ENCODE peak calls at places on chromosome 14, in nine cellular contexts. One of them, this sample, is unnamed.

GRCh38 chr14:79016828-79017505 is 846.8 kb downstream of the NRXN3 start:
- DNase-seq in SK-N-SH: no peak
- DNase-seq in effector memory CD4-positive, alpha-beta T cell: no peak
- DNase-seq in ascending aorta: no peak
- DNase-seq in BE2C: no peak
- DNase-seq in psoas muscle: no peak
- DNase-seq in GM23338: no peak
- DNase-seq in A549: no peak
- DNase-seq in mammary epithelial cell: peak; percentile 48
- DNase-seq in this sample: no peak

GRCh38 chr14:24816011-24816928 is 182.3 kb upstream of the GZMB start:
- DNase-seq in BE2C: no peak
- DNase-seq in SK-N-SH: no peak
- DNase-seq in GM23338: no peak
- DNase-seq in A549: no peak
- DNase-seq in mammary epithelial cell: peak; percentile 83
- DNase-seq in effector memory CD4-positive, alpha-beta T cell: no peak
- DNase-seq in ascending aorta: no peak
- DNase-seq in psoas muscle: no peak
- DNase-seq in this sample: no peak

GRCh38 chr14:93723001-93723400 is 65.3 kb downstream of the PRIMA1 start:
- DNase-seq in BE2C: no peak
- DNase-seq in effector memory CD4-positive, alpha-beta T cell: no peak
- DNase-seq in psoas muscle: no peak
- DNase-seq in mammary epithelial cell: no peak
- DNase-seq in ascending aorta: peak; percentile 21
- DNase-seq in GM23338: no peak
- DNase-seq in A549: no peak
- DNase-seq in SK-N-SH: no peak
- DNase-seq in this sample: no peak

GRCh38 chr14:78921856-78922255 is 751.7 kb downstream of the NRXN3 start:
- DNase-seq in GM23338: no peak
- DNase-seq in effector memory CD4-positive, alpha-beta T cell: no peak
- DNase-seq in ascending aorta: no peak
- DNase-seq in mammary epithelial cell: no peak
- DNase-seq in BE2C: no peak
- DNase-seq in A549: no peak
- DNase-seq in psoas muscle: no peak
- DNase-seq in SK-N-SH: no peak
- DNase-seq in this sample: no peak

GRCh38 chr14:104290756-104291122 is 152.4 kb downstream of the KIF26A start:
- DNase-seq in ascending aorta: no peak
- DNase-seq in SK-N-SH: peak; percentile 27
- DNase-seq in psoas muscle: peak; percentile 39
- DNase-seq in BE2C: no peak
- DNase-seq in A549: no peak
- DNase-seq in GM23338: no peak
- DNase-seq in mammary epithelial cell: no peak
- DNase-seq in effector memory CD4-positive, alpha-beta T cell: no peak
- DNase-seq in this sample: no peak

GRCh38 chr14:106845286-106846087 is 1319.1 kb downstream of the TMEM121 start:
- DNase-seq in GM23338: no peak
- DNase-seq in ascending aorta: no peak
- DNase-seq in effector memory CD4-positive, alpha-beta T cell: no peak
- DNase-seq in mammary epithelial cell: peak; percentile 93
- DNase-seq in BE2C: peak; percentile 6
- DNase-seq in psoas muscle: no peak
- DNase-seq in SK-N-SH: peak; percentile 19
- DNase-seq in A549: peak; percentile 62
- DNase-seq in this sample: peak; percentile 25

GRCh38 chr14:69715725-69716482 is 51.0 kb upstream of the SRSF5 start:
- DNase-seq in GM23338: no peak
- DNase-seq in effector memory CD4-positive, alpha-beta T cell: no peak
- DNase-seq in psoas muscle: peak; percentile 60
- DNase-seq in ascending aorta: peak; percentile 91
- DNase-seq in BE2C: peak; percentile 87
- DNase-seq in SK-N-SH: peak; percentile 80
- DNase-seq in mammary epithelial cell: peak; percentile 93
- DNase-seq in A549: no peak
- DNase-seq in this sample: no peak

GRCh38 chr14:100143523-100143922 is 15.9 kb downstream of the DEGS2 start:
- DNase-seq in GM23338: peak; percentile 44
- DNase-seq in effector memory CD4-positive, alpha-beta T cell: no peak
- DNase-seq in mammary epithelial cell: no peak
- DNase-seq in ascending aorta: no peak
- DNase-seq in A549: no peak
- DNase-seq in BE2C: no peak
- DNase-seq in psoas muscle: no peak
- DNase-seq in SK-N-SH: no peak
- DNase-seq in this sample: no peak

GRCh38 chr14:32190713-32191112 is 11.1 kb upstream of the RNU6-7 start:
- DNase-seq in ascending aorta: no peak
- DNase-seq in SK-N-SH: no peak
- DNase-seq in mammary epithelial cell: no peak
- DNase-seq in effector memory CD4-positive, alpha-beta T cell: no peak
- DNase-seq in GM23338: no peak
- DNase-seq in BE2C: no peak
- DNase-seq in A549: no peak
- DNase-seq in psoas muscle: no peak
- DNase-seq in this sample: no peak

GRCh38 chr14:31270196-31270772 is 62.7 kb upstream of the HECTD1 start:
- DNase-seq in BE2C: peak; percentile 45
- DNase-seq in GM23338: peak; percentile 65
- DNase-seq in ascending aorta: peak; percentile 55
- DNase-seq in mammary epithelial cell: no peak
- DNase-seq in A549: no peak
- DNase-seq in psoas muscle: no peak
- DNase-seq in effector memory CD4-positive, alpha-beta T cell: no peak
- DNase-seq in SK-N-SH: no peak
- DNase-seq in this sample: no peak

GRCh38 chr14:61320806-61321384 is 484 bp upstream of the PRKCH start:
- DNase-seq in BE2C: no peak
- DNase-seq in ascending aorta: no peak
- DNase-seq in SK-N-SH: peak; percentile 14
- DNase-seq in effector memory CD4-positive, alpha-beta T cell: no peak
- DNase-seq in psoas muscle: peak; percentile 60
- DNase-seq in mammary epithelial cell: no peak
- DNase-seq in A549: no peak
- DNase-seq in GM23338: peak; percentile 18
- DNase-seq in this sample: no peak

GRCh38 chr14:99215277-99215676 is 56.7 kb downstream of the BCL11B start:
- DNase-seq in psoas muscle: no peak
- DNase-seq in BE2C: no peak
- DNase-seq in effector memory CD4-positive, alpha-beta T cell: no peak
- DNase-seq in SK-N-SH: no peak
- DNase-seq in GM23338: no peak
- DNase-seq in mammary epithelial cell: peak; percentile 43
- DNase-seq in A549: no peak
- DNase-seq in ascending aorta: peak; percentile 70
- DNase-seq in this sample: no peak

GRCh38 chr14:61997146-61997545 is 234.9 kb downstream of the SNAPC1 start:
- DNase-seq in psoas muscle: no peak
- DNase-seq in ascending aorta: no peak
- DNase-seq in BE2C: no peak
- DNase-seq in SK-N-SH: no peak
- DNase-seq in GM23338: no peak
- DNase-seq in A549: no peak
- DNase-seq in effector memory CD4-positive, alpha-beta T cell: no peak
- DNase-seq in mammary epithelial cell: no peak
- DNase-seq in this sample: no peak

GRCh38 chr14:76710093-76711010 is 50.9 kb upstream of the VASH1 start:
- DNase-seq in A549: peak; percentile 44
- DNase-seq in mammary epithelial cell: peak; percentile 20
- DNase-seq in ascending aorta: peak; percentile 57
- DNase-seq in psoas muscle: no peak
- DNase-seq in SK-N-SH: peak; percentile 68
- DNase-seq in BE2C: peak; percentile 44
- DNase-seq in effector memory CD4-positive, alpha-beta T cell: no peak
- DNase-seq in GM23338: peak; percentile 71
- DNase-seq in this sample: peak; percentile 25

GRCh38 chr14:95156153-95156764 is 1.1 kb downstream of the DICER1 start:
- DNase-seq in ascending aorta: no peak
- DNase-seq in effector memory CD4-positive, alpha-beta T cell: no peak
- DNase-seq in mammary epithelial cell: peak; percentile 24
- DNase-seq in BE2C: no peak
- DNase-seq in SK-N-SH: no peak
- DNase-seq in GM23338: no peak
- DNase-seq in A549: no peak
- DNase-seq in psoas muscle: no peak
- DNase-seq in this sample: no peak

GRCh38 chr14:95157195-95157986 is at the start of gene DICER1:
- DNase-seq in ascending aorta: peak; percentile 98
- DNase-seq in psoas muscle: peak; percentile 99
- DNase-seq in BE2C: peak; percentile 98
- DNase-seq in A549: peak; percentile 94
- DNase-seq in SK-N-SH: peak; percentile 100
- DNase-seq in GM23338: peak; percentile 94
- DNase-seq in effector memory CD4-positive, alpha-beta T cell: peak; percentile 87
- DNase-seq in mammary epithelial cell: peak; percentile 91
- DNase-seq in this sample: peak; percentile 90

GRCh38 chr14:95156765-95157194 is 549 bp downstream of the DICER1 start:
- DNase-seq in BE2C: peak; percentile 41
- DNase-seq in psoas muscle: peak; percentile 72
- DNase-seq in GM23338: no peak
- DNase-seq in SK-N-SH: no peak
- DNase-seq in A549: peak; percentile 21
- DNase-seq in effector memory CD4-positive, alpha-beta T cell: peak; percentile 17
- DNase-seq in ascending aorta: peak; percentile 65
- DNase-seq in mammary epithelial cell: peak; percentile 36
- DNase-seq in this sample: no peak

GRCh38 chr14:95155044-95155443 is 2.3 kb downstream of the DICER1 start:
- DNase-seq in GM23338: no peak
- DNase-seq in mammary epithelial cell: no peak
- DNase-seq in A549: no peak
- DNase-seq in SK-N-SH: no peak
- DNase-seq in effector memory CD4-positive, alpha-beta T cell: no peak
- DNase-seq in psoas muscle: no peak
- DNase-seq in ascending aorta: no peak
- DNase-seq in BE2C: no peak
- DNase-seq in this sample: no peak

DNA sequence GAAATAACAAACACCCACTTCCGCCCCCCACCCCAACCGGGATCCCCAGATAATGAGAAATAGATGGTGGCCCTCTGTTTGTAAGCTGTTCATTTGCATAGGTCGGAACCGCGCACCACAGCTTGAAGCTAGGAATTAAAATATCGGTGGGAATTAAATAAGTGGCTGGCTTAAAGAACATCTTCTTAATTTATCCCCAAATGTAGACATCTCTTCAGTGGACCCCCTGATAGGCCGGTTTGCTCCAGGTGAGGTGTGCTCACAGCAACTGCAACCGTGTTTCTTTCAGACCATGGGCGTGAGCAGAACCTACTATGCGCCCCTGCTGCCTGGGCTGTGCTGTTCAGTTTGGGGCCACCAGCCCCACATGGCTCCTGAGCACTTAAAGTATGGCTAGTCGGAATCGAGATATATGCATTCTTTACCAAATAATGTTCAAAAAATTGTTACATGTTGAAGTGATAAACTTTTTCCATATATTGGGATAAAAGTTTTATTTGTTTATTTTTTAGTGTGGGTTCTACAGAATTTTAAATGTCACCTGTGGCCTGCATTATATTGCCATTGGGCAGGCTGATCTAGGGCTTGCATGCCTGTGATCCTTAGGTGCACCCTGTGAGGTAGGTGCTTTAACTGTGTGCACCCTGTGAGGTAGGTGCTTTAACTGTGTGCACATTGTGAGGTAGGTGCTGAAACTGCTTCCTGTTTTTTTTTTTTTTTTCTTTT is 821 bp upstream of the DICER1 start:
- DNase-seq in mammary epithelial cell: no peak
- DNase-seq in BE2C: no peak
- DNase-seq in A549: peak; percentile 57
- DNase-seq in ascending aorta: no peak
- DNase-seq in GM23338: peak; percentile 67
- DNase-seq in effector memory CD4-positive, alpha-beta T cell: no peak
- DNase-seq in psoas muscle: peak; percentile 56
- DNase-seq in SK-N-SH: no peak
- DNase-seq in this sample: no peak
- H3K4me3 ChIP-seq in mammary epithelial cell: peak overlapping the region; percentile 75
- H3K4me3 ChIP-seq in BE2C: peak overlapping the region; percentile 79
- H3K4me3 ChIP-seq in A549: peak overlapping the region; percentile 68
- H3K4me3 ChIP-seq in ascending aorta: peak overlapping the region; percentile 88
- H3K4me3 ChIP-seq in GM23338: peak overlapping the region; percentile 76
- H3K4me3 ChIP-seq in effector memory CD4-positive, alpha-beta T cell: peak overlapping the region; percentile 81
- H3K4me3 ChIP-seq in psoas muscle: peak overlapping the region; percentile 83
- H3K4me3 ChIP-seq in SK-N-SH: peak overlapping the region; percentile 87
- H3K4me3 ChIP-seq in this sample: peak overlapping the region; percentile 88

DNA sequence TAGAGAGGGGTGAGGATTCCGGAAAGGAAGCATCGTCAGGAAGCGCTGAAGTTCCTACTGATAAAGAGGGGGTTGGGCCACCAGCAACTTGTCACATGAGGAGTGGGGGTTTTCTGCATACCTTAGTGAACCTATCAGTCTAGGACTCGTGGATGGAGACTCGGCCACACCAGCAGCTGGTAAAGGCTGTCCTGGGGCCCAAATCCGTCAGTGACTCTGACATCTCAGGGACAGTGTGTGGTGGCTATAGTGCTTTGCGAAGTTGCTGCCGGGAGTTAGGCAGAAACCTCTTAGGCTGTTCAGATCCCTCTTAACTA is 16.4 kb downstream of the RNASE2 start:
- DNase-seq in BE2C: no peak
- DNase-seq in effector memory CD4-positive, alpha-beta T cell: no peak
- DNase-seq in ascending aorta: no peak
- DNase-seq in SK-N-SH: no peak
- DNase-seq in mammary epithelial cell: no peak
- DNase-seq in GM23338: no peak
- DNase-seq in psoas muscle: no peak
- DNase-seq in A549: no peak
- DNase-seq in this sample: no peak
- H3K4me3 ChIP-seq in BE2C: peak overlapping the region; percentile 91
- H3K4me3 ChIP-seq in effector memory CD4-positive, alpha-beta T cell: peak overlapping the region; percentile 61
- H3K4me3 ChIP-seq in ascending aorta: peak overlapping the region; percentile 75
- H3K4me3 ChIP-seq in SK-N-SH: peak overlapping the region; percentile 59
- H3K4me3 ChIP-seq in mammary epithelial cell: peak overlapping the region; percentile 65
- H3K4me3 ChIP-seq in GM23338: peak overlapping the region; percentile 74
- H3K4me3 ChIP-seq in psoas muscle: peak overlapping the region; percentile 75
- H3K4me3 ChIP-seq in A549: peak overlapping the region; percentile 67
- H3K4me3 ChIP-seq in this sample: peak overlapping the region; percentile 79

DNA sequence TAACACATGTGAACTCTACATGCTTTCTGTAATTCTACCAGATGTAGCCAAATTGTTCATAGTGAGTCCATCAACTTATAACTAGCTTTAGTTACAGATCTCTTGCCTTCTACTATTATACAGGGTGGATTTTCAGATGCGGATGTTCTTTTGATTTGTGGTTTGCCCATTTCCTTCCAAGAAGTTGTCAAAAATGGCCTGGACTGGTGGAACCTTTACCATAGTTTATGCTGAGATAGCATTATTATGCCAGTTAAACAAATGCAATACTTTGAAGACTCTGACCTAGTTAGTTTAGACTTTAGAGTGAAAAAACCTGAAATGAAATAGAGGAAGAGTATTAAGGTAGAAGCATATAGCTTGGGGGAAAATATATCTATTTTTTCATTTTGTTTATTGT is 27.4 kb upstream of the CFL2 start:
- DNase-seq in A549: no peak
- DNase-seq in SK-N-SH: no peak
- DNase-seq in effector memory CD4-positive, alpha-beta T cell: no peak
- DNase-seq in mammary epithelial cell: no peak
- DNase-seq in psoas muscle: no peak
- DNase-seq in GM23338: no peak
- DNase-seq in BE2C: no peak
- DNase-seq in ascending aorta: no peak
- DNase-seq in this sample: peak; percentile 59
- H3K4me3 ChIP-seq in A549: no peak overlapping the region
- H3K4me3 ChIP-seq in SK-N-SH: no peak overlapping the region
- H3K4me3 ChIP-seq in effector memory CD4-positive, alpha-beta T cell: no peak overlapping the region
- H3K4me3 ChIP-seq in mammary epithelial cell: no peak overlapping the region
- H3K4me3 ChIP-seq in psoas muscle: no peak overlapping the region
- H3K4me3 ChIP-seq in GM23338: no peak overlapping the region
- H3K4me3 ChIP-seq in BE2C: no peak overlapping the region
- H3K4me3 ChIP-seq in ascending aorta: no peak overlapping the region
- H3K4me3 ChIP-seq in this sample: no peak overlapping the region

GRCh38 chr14:51654549-51654879 is 2.8 kb downstream of the FRMD6 start:
- DNase-seq in GM23338: no peak
- DNase-seq in A549: no peak
- DNase-seq in psoas muscle: no peak
- DNase-seq in ascending aorta: no peak
- DNase-seq in SK-N-SH: peak; percentile 45
- DNase-seq in effector memory CD4-positive, alpha-beta T cell: no peak
- DNase-seq in BE2C: no peak
- DNase-seq in mammary epithelial cell: no peak
- DNase-seq in this sample: no peak
- H3K4me3 ChIP-seq in GM23338: no peak overlapping the region
- H3K4me3 ChIP-seq in A549: no peak overlapping the region
- H3K4me3 ChIP-seq in psoas muscle: peak overlapping the region; percentile 19
- H3K4me3 ChIP-seq in ascending aorta: peak overlapping the region; percentile 88
- H3K4me3 ChIP-seq in SK-N-SH: peak overlapping the region; percentile 95
- H3K4me3 ChIP-seq in effector memory CD4-positive, alpha-beta T cell: no peak overlapping the region
- H3K4me3 ChIP-seq in BE2C: peak overlapping the region; percentile 83
- H3K4me3 ChIP-seq in mammary epithelial cell: no peak overlapping the region
- H3K4me3 ChIP-seq in this sample: no peak overlapping the region